ENCODE peak calls at places on chromosome 19, in nine cellular contexts. F is fibroblast of gingiva; Q is ELR; M is stimulated activated naive CD4-positive, alpha-beta T cell; B is activated T-cell treated with anti-CD3 and anti-CD28 coated beads, Interleukin-2, amount 50 U/mL, for 24 hours; K is DMS 273 treated with DMSO at 0.1 percent for 48 hours; R is effector CD8-positive, alpha-beta T cell; P is fibroblast of the aortic adventitia; O is NCI-H2081. H is an unnamed sample.

GRCh38 chr19:18657590-18658365 is 20.9 kb downstream of the KLHL26 start:
- DNase-seq in O (no peak), Q (peak; percentile 70), K (no peak), F (peak; percentile 60), R (no peak), M (no peak), B (no peak), P (peak; percentile 81), H (no peak)

GRCh38 chr19:4722671-4723464 is 774 bp downstream of the DPP9 start:
- DNase-seq in P (peak; percentile 92), F (peak; percentile 85), M (no peak), Q (peak; percentile 46), K (no peak), O (no peak), R (no peak), B (no peak), H (no peak)

GRCh38 chr19:1853295-1854031 is 5.2 kb upstream of the REXO1 start:
- DNase-seq in K (peak; percentile 32), M (peak; percentile 50), P (peak; percentile 74), F (peak; percentile 77), Q (peak; percentile 82), B (peak; percentile 88), O (peak; percentile 52), R (peak; percentile 74), H (peak; percentile 43)

GRCh38 chr19:37954421-37954874 is 47.4 kb downstream of the SIPA1L3 start:
- DNase-seq in K (no peak), Q (no peak), M (no peak), P (no peak), B (no peak), R (no peak), F (no peak), O (no peak), H (no peak)

GRCh38 chr19:35039881-35040456 is 1.6 kb upstream of the HPN start:
- DNase-seq in M (no peak), P (no peak), Q (no peak), O (no peak), F (no peak), R (no peak), B (peak; percentile 36), K (no peak), H (no peak)

GRCh38 chr19:29660835-29661234 is 4.4 kb upstream of the PLEKHF1 start:
- DNase-seq in R (no peak), F (no peak), P (no peak), K (no peak), Q (no peak), B (peak; percentile 63), O (no peak), M (peak; percentile 48), H (no peak)

GRCh38 chr19:35117017-35117570 is 1.5 kb downstream of the FXYD3 start:
- DNase-seq in P (no peak), M (no peak), O (no peak), K (peak; percentile 70), B (no peak), F (no peak), Q (no peak), R (no peak), H (no peak)

GRCh38 chr19:58385313-58386165 is 1.5 kb upstream of the RPS5 start:
- DNase-seq in B (peak; percentile 74), P (no peak), O (no peak), K (no peak), M (no peak), Q (no peak), F (no peak), R (no peak), H (no peak)

GRCh38 chr19:3067549-3067948 is 5.3 kb upstream of the TLE5 start:
- DNase-seq in Q (no peak), O (no peak), B (no peak), R (no peak), F (no peak), M (no peak), K (no peak), P (no peak), H (no peak)

GRCh38 chr19:41796362-41796761 is at the start of gene CEACAM3:
- DNase-seq in F (no peak), Q (no peak), O (no peak), M (no peak), K (no peak), R (no peak), P (no peak), B (no peak), H (no peak)

GRCh38 chr19:42199440-42200115 is 17.9 kb downstream of the DEDD2 start:
- DNase-seq in P (no peak), O (no peak), Q (no peak), R (peak; percentile 26), K (no peak), F (no peak), M (peak; percentile 38), B (peak; percentile 64), H (peak; percentile 57)

GRCh38 chr19:53365134-53365898 is at the start of gene ZNF525:
- DNase-seq in Q (peak; percentile 83), F (peak; percentile 68), M (peak; percentile 91), P (peak; percentile 71), B (peak; percentile 98), R (peak; percentile 96), O (peak; percentile 84), K (peak; percentile 69), H (peak; percentile 83)